ENCODE peak calls at places on chromosomes 3 and 15, in ten cellular contexts. One of them, this sample, is unnamed.

GRCh38 chr15:59632714-59633113 is 21.1 kb downstream of the GCNT3 start:
- DNase-seq in activated CD8-positive, alpha-beta T cell treated with anti-CD3 and anti-CD28 coated beads for 36 hours: no peak
- DNase-seq in endodermal cell: peak
- DNase-seq in uterus: no peak
- DNase-seq in natural killer cell: no peak
- DNase-seq in fibroblast of pulmonary artery: peak
- DNase-seq in CD8-positive, alpha-beta T cell: no peak
- DNase-seq in BJ: no peak
- DNase-seq in cardiac fibroblast: peak
- DNase-seq in lower leg skin: no peak
- DNase-seq in this sample: no peak

GRCh38 chr15:48395532-48396011 is 64.3 kb downstream of the DUT start:
- DNase-seq in lower leg skin: peak
- DNase-seq in activated CD8-positive, alpha-beta T cell treated with anti-CD3 and anti-CD28 coated beads for 36 hours: no peak
- DNase-seq in CD8-positive, alpha-beta T cell: no peak
- DNase-seq in fibroblast of pulmonary artery: peak
- DNase-seq in BJ: peak
- DNase-seq in natural killer cell: no peak
- DNase-seq in endodermal cell: no peak
- DNase-seq in uterus: peak
- DNase-seq in cardiac fibroblast: peak
- DNase-seq in this sample: peak

GRCh38 chr3:181075098-181075497 is 85.6 kb upstream of the DNAJC19 start:
- DNase-seq in endodermal cell: peak
- DNase-seq in BJ: no peak
- DNase-seq in activated CD8-positive, alpha-beta T cell treated with anti-CD3 and anti-CD28 coated beads for 36 hours: no peak
- DNase-seq in lower leg skin: no peak
- DNase-seq in CD8-positive, alpha-beta T cell: no peak
- DNase-seq in fibroblast of pulmonary artery: no peak
- DNase-seq in cardiac fibroblast: no peak
- DNase-seq in natural killer cell: no peak
- DNase-seq in uterus: no peak
- DNase-seq in this sample: no peak

GRCh38 chr3:12629560-12629959 is 34.4 kb downstream of the RAF1 start:
- DNase-seq in CD8-positive, alpha-beta T cell: no peak
- DNase-seq in cardiac fibroblast: peak
- DNase-seq in uterus: no peak
- DNase-seq in endodermal cell: no peak
- DNase-seq in fibroblast of pulmonary artery: no peak
- DNase-seq in activated CD8-positive, alpha-beta T cell treated with anti-CD3 and anti-CD28 coated beads for 36 hours: no peak
- DNase-seq in natural killer cell: no peak
- DNase-seq in BJ: peak
- DNase-seq in lower leg skin: no peak
- DNase-seq in this sample: peak

GRCh38 chr15:83430436-83430835 is 16.7 kb upstream of the SH3GL3 start:
- DNase-seq in endodermal cell: no peak
- DNase-seq in uterus: no peak
- DNase-seq in natural killer cell: no peak
- DNase-seq in fibroblast of pulmonary artery: no peak
- DNase-seq in lower leg skin: no peak
- DNase-seq in activated CD8-positive, alpha-beta T cell treated with anti-CD3 and anti-CD28 coated beads for 36 hours: no peak
- DNase-seq in CD8-positive, alpha-beta T cell: no peak
- DNase-seq in BJ: no peak
- DNase-seq in cardiac fibroblast: no peak
- DNase-seq in this sample: no peak

GRCh38 chr3:10173926-10174435 is 9.3 kb downstream of the IRAK2 start:
- DNase-seq in cardiac fibroblast: peak
- DNase-seq in lower leg skin: peak
- DNase-seq in CD8-positive, alpha-beta T cell: no peak
- DNase-seq in endodermal cell: no peak
- DNase-seq in natural killer cell: no peak
- DNase-seq in fibroblast of pulmonary artery: peak
- DNase-seq in uterus: peak
- DNase-seq in BJ: peak
- DNase-seq in activated CD8-positive, alpha-beta T cell treated with anti-CD3 and anti-CD28 coated beads for 36 hours: no peak
- DNase-seq in this sample: peak

GRCh38 chr3:115321396-115321795 is 174.3 kb upstream of the ZBTB20 start:
- DNase-seq in BJ: peak
- DNase-seq in endodermal cell: no peak
- DNase-seq in cardiac fibroblast: peak
- DNase-seq in fibroblast of pulmonary artery: peak
- DNase-seq in CD8-positive, alpha-beta T cell: no peak
- DNase-seq in natural killer cell: no peak
- DNase-seq in uterus: no peak
- DNase-seq in activated CD8-positive, alpha-beta T cell treated with anti-CD3 and anti-CD28 coated beads for 36 hours: no peak
- DNase-seq in lower leg skin: no peak
- DNase-seq in this sample: peak

GRCh38 chr15:50828610-50829206 is 63.2 kb upstream of the SPPL2A start:
- DNase-seq in uterus: peak
- DNase-seq in BJ: peak
- DNase-seq in activated CD8-positive, alpha-beta T cell treated with anti-CD3 and anti-CD28 coated beads for 36 hours: no peak
- DNase-seq in cardiac fibroblast: peak
- DNase-seq in natural killer cell: no peak
- DNase-seq in lower leg skin: no peak
- DNase-seq in CD8-positive, alpha-beta T cell: no peak
- DNase-seq in endodermal cell: peak
- DNase-seq in fibroblast of pulmonary artery: peak
- DNase-seq in this sample: peak

GRCh38 chr3:124861041-124861440 is 26.1 kb downstream of the ITGB5 start:
- DNase-seq in endodermal cell: no peak
- DNase-seq in BJ: no peak
- DNase-seq in natural killer cell: no peak
- DNase-seq in uterus: no peak
- DNase-seq in activated CD8-positive, alpha-beta T cell treated with anti-CD3 and anti-CD28 coated beads for 36 hours: no peak
- DNase-seq in cardiac fibroblast: peak
- DNase-seq in CD8-positive, alpha-beta T cell: no peak
- DNase-seq in lower leg skin: peak
- DNase-seq in fibroblast of pulmonary artery: no peak
- DNase-seq in this sample: no peak

GRCh38 chr3:187669675-187670504 is at the start of gene SST:
- DNase-seq in endodermal cell: peak
- DNase-seq in natural killer cell: no peak
- DNase-seq in uterus: no peak
- DNase-seq in lower leg skin: no peak
- DNase-seq in cardiac fibroblast: peak
- DNase-seq in fibroblast of pulmonary artery: peak
- DNase-seq in CD8-positive, alpha-beta T cell: no peak
- DNase-seq in activated CD8-positive, alpha-beta T cell treated with anti-CD3 and anti-CD28 coated beads for 36 hours: peak
- DNase-seq in BJ: no peak
- DNase-seq in this sample: peak

GRCh38 chr15:62792960-62793758 is 249.4 kb upstream of the TPM1 start:
- DNase-seq in uterus: no peak
- DNase-seq in fibroblast of pulmonary artery: no peak
- DNase-seq in cardiac fibroblast: no peak
- DNase-seq in BJ: no peak
- DNase-seq in CD8-positive, alpha-beta T cell: no peak
- DNase-seq in natural killer cell: no peak
- DNase-seq in lower leg skin: peak
- DNase-seq in activated CD8-positive, alpha-beta T cell treated with anti-CD3 and anti-CD28 coated beads for 36 hours: no peak
- DNase-seq in endodermal cell: no peak
- DNase-seq in this sample: no peak

GRCh38 chr3:123881771-123882170 is 2.4 kb downstream of the MYLK start:
- DNase-seq in CD8-positive, alpha-beta T cell: no peak
- DNase-seq in BJ: no peak
- DNase-seq in lower leg skin: no peak
- DNase-seq in endodermal cell: peak
- DNase-seq in natural killer cell: no peak
- DNase-seq in activated CD8-positive, alpha-beta T cell treated with anti-CD3 and anti-CD28 coated beads for 36 hours: no peak
- DNase-seq in uterus: no peak
- DNase-seq in cardiac fibroblast: no peak
- DNase-seq in fibroblast of pulmonary artery: no peak
- DNase-seq in this sample: no peak

GRCh38 chr15:100713163-100713867 is 110.9 kb downstream of the ASB7 start:
- DNase-seq in cardiac fibroblast: peak
- DNase-seq in activated CD8-positive, alpha-beta T cell treated with anti-CD3 and anti-CD28 coated beads for 36 hours: no peak
- DNase-seq in lower leg skin: peak
- DNase-seq in CD8-positive, alpha-beta T cell: no peak
- DNase-seq in uterus: peak
- DNase-seq in BJ: no peak
- DNase-seq in endodermal cell: peak
- DNase-seq in fibroblast of pulmonary artery: peak
- DNase-seq in natural killer cell: no peak
- DNase-seq in this sample: peak

GRCh38 chr3:168914662-168915061 is 748.9 kb downstream of the MECOM start:
- DNase-seq in cardiac fibroblast: peak
- DNase-seq in fibroblast of pulmonary artery: peak
- DNase-seq in BJ: no peak
- DNase-seq in activated CD8-positive, alpha-beta T cell treated with anti-CD3 and anti-CD28 coated beads for 36 hours: no peak
- DNase-seq in lower leg skin: no peak
- DNase-seq in uterus: no peak
- DNase-seq in CD8-positive, alpha-beta T cell: no peak
- DNase-seq in endodermal cell: no peak
- DNase-seq in natural killer cell: no peak
- DNase-seq in this sample: peak

GRCh38 chr3:156604642-156605144 is 49.8 kb upstream of the SSR3 start:
- DNase-seq in lower leg skin: no peak
- DNase-seq in activated CD8-positive, alpha-beta T cell treated with anti-CD3 and anti-CD28 coated beads for 36 hours: no peak
- DNase-seq in endodermal cell: no peak
- DNase-seq in fibroblast of pulmonary artery: no peak
- DNase-seq in cardiac fibroblast: no peak
- DNase-seq in uterus: no peak
- DNase-seq in natural killer cell: no peak
- DNase-seq in CD8-positive, alpha-beta T cell: no peak
- DNase-seq in BJ: no peak
- DNase-seq in this sample: no peak

GRCh38 chr15:74958320-74958907 is 1.8 kb upstream of the RPP25 start:
- DNase-seq in fibroblast of pulmonary artery: no peak
- DNase-seq in uterus: peak
- DNase-seq in natural killer cell: no peak
- DNase-seq in endodermal cell: peak
- DNase-seq in BJ: no peak
- DNase-seq in CD8-positive, alpha-beta T cell: no peak
- DNase-seq in lower leg skin: peak
- DNase-seq in activated CD8-positive, alpha-beta T cell treated with anti-CD3 and anti-CD28 coated beads for 36 hours: peak
- DNase-seq in cardiac fibroblast: peak
- DNase-seq in this sample: no peak
- TF ChIP-seq CTCF in fibroblast of pulmonary artery: no peak
- TF ChIP-seq CTCF in uterus: peak
- TF ChIP-seq CTCF in natural killer cell: no peak
- TF ChIP-seq CTCF in endodermal cell: peak
- TF ChIP-seq CTCF in BJ: peak
- TF ChIP-seq CTCF in CD8-positive, alpha-beta T cell: no peak
- TF ChIP-seq CTCF in lower leg skin: no peak
- TF ChIP-seq CTCF in activated CD8-positive, alpha-beta T cell treated with anti-CD3 and anti-CD28 coated beads for 36 hours: no peak
- TF ChIP-seq CTCF in cardiac fibroblast: peak
- TF ChIP-seq CTCF in this sample: no peak

GRCh38 chr3:58332575-58333179 is at the start of gene PXK:
- DNase-seq in activated CD8-positive, alpha-beta T cell treated with anti-CD3 and anti-CD28 coated beads for 36 hours: peak
- DNase-seq in lower leg skin: peak
- DNase-seq in natural killer cell: peak
- DNase-seq in uterus: peak
- DNase-seq in CD8-positive, alpha-beta T cell: peak
- DNase-seq in BJ: no peak
- DNase-seq in cardiac fibroblast: peak
- DNase-seq in endodermal cell: peak
- DNase-seq in fibroblast of pulmonary artery: peak
- DNase-seq in this sample: peak
- TF ChIP-seq CTCF in activated CD8-positive, alpha-beta T cell treated with anti-CD3 and anti-CD28 coated beads for 36 hours: no peak
- TF ChIP-seq CTCF in lower leg skin: no peak
- TF ChIP-seq CTCF in natural killer cell: peak
- TF ChIP-seq CTCF in uterus: peak
- TF ChIP-seq CTCF in CD8-positive, alpha-beta T cell: no peak
- TF ChIP-seq CTCF in BJ: peak
- TF ChIP-seq CTCF in cardiac fibroblast: no peak
- TF ChIP-seq CTCF in endodermal cell: peak
- TF ChIP-seq CTCF in fibroblast of pulmonary artery: no peak
- TF ChIP-seq CTCF in this sample: no peak

DNA sequence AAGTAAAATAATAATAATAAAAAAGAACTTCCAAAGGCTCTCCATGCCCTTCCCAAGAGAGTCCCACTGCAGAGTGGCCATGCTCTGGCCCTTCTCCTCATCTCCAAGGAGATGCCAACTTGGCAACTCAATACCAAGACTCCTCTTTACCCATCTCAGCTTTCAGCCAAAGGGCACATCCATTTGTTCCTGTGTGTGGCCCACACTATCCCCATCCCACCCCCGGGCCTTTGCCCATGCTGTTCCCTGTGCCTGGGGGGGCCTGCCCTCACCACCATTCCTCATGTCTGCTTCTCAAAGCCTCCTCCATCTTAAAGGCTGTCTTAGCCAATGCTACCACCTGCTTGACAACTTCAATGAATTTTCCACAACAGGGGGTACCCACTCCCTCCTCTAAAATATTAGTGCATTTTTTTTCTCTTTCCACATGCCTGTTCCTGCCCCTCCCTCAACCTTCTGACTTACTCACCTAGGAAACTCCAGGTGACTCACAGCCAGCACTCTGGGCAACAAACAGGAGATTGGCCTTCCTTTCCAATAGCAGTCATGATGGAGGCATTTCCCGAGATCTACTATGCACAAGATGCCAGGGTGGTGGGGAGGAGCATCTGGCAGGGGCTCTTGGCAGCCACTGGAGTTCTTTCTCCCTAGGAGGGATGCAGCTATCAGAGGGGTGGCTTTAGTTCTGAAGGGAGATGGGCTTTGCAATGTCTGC is 109.4 kb upstream of the SMAD3 start:
- DNase-seq in natural killer cell: no peak
- DNase-seq in fibroblast of pulmonary artery: peak
- DNase-seq in activated CD8-positive, alpha-beta T cell treated with anti-CD3 and anti-CD28 coated beads for 36 hours: no peak
- DNase-seq in cardiac fibroblast: peak
- DNase-seq in lower leg skin: peak
- DNase-seq in endodermal cell: no peak
- DNase-seq in uterus: no peak
- DNase-seq in BJ: no peak
- DNase-seq in CD8-positive, alpha-beta T cell: no peak
- DNase-seq in this sample: peak
- TF ChIP-seq CTCF in natural killer cell: no peak
- TF ChIP-seq CTCF in fibroblast of pulmonary artery: no peak
- TF ChIP-seq CTCF in activated CD8-positive, alpha-beta T cell treated with anti-CD3 and anti-CD28 coated beads for 36 hours: no peak
- TF ChIP-seq CTCF in cardiac fibroblast: no peak
- TF ChIP-seq CTCF in lower leg skin: no peak
- TF ChIP-seq CTCF in endodermal cell: no peak
- TF ChIP-seq CTCF in uterus: no peak
- TF ChIP-seq CTCF in BJ: no peak
- TF ChIP-seq CTCF in CD8-positive, alpha-beta T cell: no peak
- TF ChIP-seq CTCF in this sample: no peak

DNA sequence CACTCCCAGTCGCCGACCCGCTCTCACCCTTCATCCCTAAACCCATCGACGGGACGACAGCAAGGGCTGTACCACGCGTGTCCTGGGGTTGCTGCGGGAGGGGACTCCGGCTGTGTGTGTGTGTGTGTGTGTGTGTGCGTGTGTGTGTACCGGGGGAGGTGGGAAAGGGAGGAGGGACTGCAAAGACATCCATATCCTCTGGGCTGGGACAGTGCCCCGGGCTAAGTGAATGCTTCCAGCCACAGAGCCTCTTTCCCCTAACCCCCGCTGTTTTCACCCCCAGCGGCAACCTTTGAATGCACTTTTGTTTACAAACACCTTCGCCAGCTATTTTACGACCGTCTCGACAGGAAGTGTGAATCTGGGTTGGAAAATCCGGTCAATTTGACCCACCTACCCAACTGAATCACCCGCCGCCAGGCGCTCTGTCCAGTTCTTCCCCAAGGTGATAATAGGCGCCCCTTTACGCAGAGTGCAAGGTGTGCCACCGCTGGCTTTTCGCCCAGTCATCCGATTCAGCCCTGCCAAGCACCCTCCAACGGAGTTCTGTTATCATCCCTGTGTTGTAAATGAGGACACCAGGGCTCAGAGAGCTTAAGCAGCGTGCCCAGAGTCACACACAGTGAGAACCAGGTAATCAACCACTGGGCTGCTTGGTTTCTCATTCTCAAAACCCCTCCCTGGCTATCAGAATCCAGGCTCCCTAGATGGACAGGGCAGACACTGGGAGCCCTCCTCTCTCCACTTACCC is 719 bp upstream of the AMOTL2 start:
- DNase-seq in uterus: peak
- DNase-seq in lower leg skin: peak
- DNase-seq in BJ: no peak
- DNase-seq in natural killer cell: no peak
- DNase-seq in fibroblast of pulmonary artery: no peak
- DNase-seq in activated CD8-positive, alpha-beta T cell treated with anti-CD3 and anti-CD28 coated beads for 36 hours: no peak
- DNase-seq in CD8-positive, alpha-beta T cell: no peak
- DNase-seq in endodermal cell: peak
- DNase-seq in cardiac fibroblast: no peak
- DNase-seq in this sample: no peak
- TF ChIP-seq CTCF in uterus: no peak
- TF ChIP-seq CTCF in lower leg skin: no peak
- TF ChIP-seq CTCF in BJ: no peak
- TF ChIP-seq CTCF in natural killer cell: no peak
- TF ChIP-seq CTCF in fibroblast of pulmonary artery: no peak
- TF ChIP-seq CTCF in activated CD8-positive, alpha-beta T cell treated with anti-CD3 and anti-CD28 coated beads for 36 hours: no peak
- TF ChIP-seq CTCF in CD8-positive, alpha-beta T cell: no peak
- TF ChIP-seq CTCF in endodermal cell: peak
- TF ChIP-seq CTCF in cardiac fibroblast: no peak
- TF ChIP-seq CTCF in this sample: no peak